ENCODE peak calls at places on chromosome 15, in five cellular contexts. W is heart right ventricle, E is esophagus squamous epithelium, S is fibroblast of the aortic adventitia, R is breast epithelium. A is an unnamed sample.

GRCh38 chr15:68749365-68750141 is 71.1 kb downstream of the ANP32A start:
- DNase-seq in S (peak; percentile 49), R (no peak), E (no peak), W (no peak), A (no peak)

GRCh38 chr15:88513195-88513594 is 33.3 kb downstream of the DET1 start:
- DNase-seq in W (no peak), S (no peak), R (no peak), E (no peak), A (no peak)

GRCh38 chr15:101451886-101452285 is 37.6 kb downstream of the PCSK6 start:
- DNase-seq in W (no peak), R (no peak), S (no peak), E (no peak), A (no peak)

GRCh38 chr15:84023636-84024035 is 211.9 kb upstream of the GOLGA6L4 start:
- DNase-seq in S (peak; percentile 56), W (peak; percentile 24), R (no peak), E (no peak), A (no peak)

GRCh38 chr15:29568840-29569532 is 253.3 kb downstream of the TJP1 start:
- DNase-seq in R (no peak), S (no peak), E (no peak), W (no peak), A (no peak)

GRCh38 chr15:57732526-57733331 is 26.2 kb downstream of the POLR2M start:
- DNase-seq in S (peak; percentile 67), W (peak; percentile 45), R (no peak), E (no peak), A (no peak)

GRCh38 chr15:57505056-57505713 is 86.5 kb upstream of the MYZAP start:
- DNase-seq in W (no peak), S (peak; percentile 61), E (no peak), R (no peak), A (no peak)

GRCh38 chr15:34010921-34011320 is 28.1 kb downstream of the AVEN start:
- DNase-seq in W (no peak), S (no peak), E (no peak), R (no peak), A (no peak)

GRCh38 chr15:71278989-71279756 is 163.9 kb downstream of the THSD4 start:
- DNase-seq in W (no peak), S (peak; percentile 97), E (no peak), R (peak; percentile 50), A (peak; percentile 42)

GRCh38 chr15:84582583-84583157 is 18.1 kb upstream of the ZSCAN2 start:
- DNase-seq in S (no peak), E (no peak), W (no peak), R (no peak), A (no peak)

GRCh38 chr15:93982226-93982641 is 249.1 kb upstream of the MCTP2 start:
- DNase-seq in S (peak; percentile 50), R (peak; percentile 25), E (no peak), W (peak; percentile 49), A (no peak)

GRCh38 chr15:51647128-51647562 is 24.6 kb upstream of the DMXL2 start:
- DNase-seq in S (peak; percentile 81), R (no peak), W (peak; percentile 51), E (no peak), A (no peak)

GRCh38 chr15:37102315-37103021 is 2.1 kb upstream of the MEIS2 start:
- DNase-seq in W (no peak), S (peak; percentile 61), E (no peak), R (no peak), A (no peak)

GRCh38 chr15:67033521-67033920 is 31.9 kb upstream of the SMAD3 start:
- DNase-seq in S (no peak), E (no peak), W (peak; percentile 18), R (no peak), A (no peak)

GRCh38 chr15:93088981-93089854 is at the start of gene RGMA:
- DNase-seq in R (no peak), E (no peak), W (peak; percentile 44), S (no peak), A (no peak)

GRCh38 chr15:88113909-88114308 is 142.6 kb downstream of the NTRK3 start:
- DNase-seq in S (peak; percentile 62), E (no peak), R (no peak), W (no peak), A (no peak)

GRCh38 chr15:68023307-68024101 is 30.6 kb upstream of the PIAS1 start:
- DNase-seq in R (no peak), S (no peak), E (no peak), W (no peak), A (no peak)

GRCh38 chr15:74037171-74038117 is 42.9 kb downstream of the PML start:
- DNase-seq in W (no peak), E (no peak), R (no peak), S (no peak), A (no peak)